ENCODE peak calls at places on chromosomes 12 and 14, in nine cellular contexts. Z is psoas muscle, U is GM12865, E is GM23248, R is right lobe of liver, W is foreskin fibroblast, M is bronchial epithelial cell, L is mucosa of descending colon, C is SK-N-SH. S is an unnamed sample.

GRCh38 chr12:71397433-71397954 is 42.1 kb upstream of the LGR5 start:
- DNase-seq in Z (no peak), U (no peak), E (peak; percentile 42), R (no peak), W (peak; percentile 18), M (peak; percentile 32), L (no peak), C (no peak), S (no peak)

GRCh38 chr14:104877806-104878550 is 12.9 kb downstream of the CEP170B start:
- DNase-seq in Z (peak; percentile 42), U (no peak), E (peak; percentile 0), R (no peak), W (no peak), M (no peak), L (peak; percentile 29), C (no peak), S (no peak)

GRCh38 chr14:28494196-28494595 is 272.4 kb upstream of the FOXG1 start:
- DNase-seq in Z (no peak), U (no peak), E (no peak), R (no peak), W (no peak), M (peak; percentile 96), L (no peak), C (no peak), S (no peak)

GRCh38 chr12:108457734-108458361 is 57.2 kb upstream of the FICD start:
- DNase-seq in Z (no peak), U (no peak), E (peak; percentile 42), R (no peak), W (no peak), M (no peak), L (no peak), C (no peak), S (no peak)

GRCh38 chr14:30322819-30323218 is 236.1 kb upstream of the G2E3 start:
- DNase-seq in Z (no peak), U (no peak), E (no peak), R (no peak), W (no peak), M (no peak), L (no peak), C (no peak), S (no peak)

GRCh38 chr14:52692248-52692962 is 3.0 kb downstream of the ERO1A start:
- DNase-seq in Z (no peak), U (no peak), E (peak; percentile 50), R (no peak), W (peak; percentile 66), M (no peak), L (no peak), C (peak; percentile 66), S (peak; percentile 68)

GRCh38 chr12:28780096-28780495 is 369.0 kb upstream of the FAR2 start:
- DNase-seq in Z (no peak), U (no peak), E (peak; percentile 72), R (no peak), W (peak; percentile 67), M (peak; percentile 69), L (no peak), C (no peak), S (peak; percentile 65)

GRCh38 chr12:34604227-34604626 is 581.9 kb downstream of the ALG10 start:
- DNase-seq in Z (no peak), U (no peak), E (no peak), R (peak; percentile 3), W (no peak), M (no peak), L (no peak), C (peak; percentile 0), S (no peak)

DNA sequence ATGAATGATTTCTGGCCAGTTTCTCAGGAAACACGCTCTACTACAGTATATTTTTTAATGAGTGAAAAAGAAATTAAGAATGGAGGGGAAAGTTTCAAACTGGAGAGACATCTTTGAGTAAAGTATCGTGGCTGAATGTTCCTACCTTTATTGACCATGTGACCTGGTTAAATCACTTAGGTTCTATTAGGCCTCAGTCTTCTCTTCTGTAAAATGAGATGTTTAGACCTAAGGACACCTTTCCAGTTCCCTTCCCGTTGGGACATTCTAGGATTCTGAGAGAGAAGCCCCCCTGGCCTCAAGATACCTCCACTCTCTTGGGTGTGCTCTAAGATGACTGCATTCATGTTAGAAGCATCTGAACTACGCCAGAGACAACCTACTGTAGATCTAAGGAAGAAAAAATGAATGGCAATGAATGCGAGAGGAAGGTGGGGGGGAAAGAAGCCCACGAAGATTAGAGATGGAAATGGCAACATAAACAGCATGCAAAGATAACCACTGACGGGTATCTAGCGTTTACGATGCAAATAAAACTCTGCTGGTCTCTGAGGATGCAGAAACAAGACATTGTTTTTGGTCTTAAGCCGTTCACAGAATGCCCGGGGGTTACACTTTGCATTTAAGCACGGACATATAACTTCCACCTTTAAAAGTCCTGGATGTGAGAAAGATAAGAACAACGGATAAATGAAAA is 632 bp upstream of the CPSF6 start:
- DNase-seq in Z (no peak), U (no peak), E (peak; percentile 5), R (no peak), W (no peak), M (no peak), L (no peak), C (no peak), S (peak; percentile 12)
- H3K4me3 ChIP-seq in Z (peak overlapping the region; percentile 90), U (peak overlapping the region; percentile 75), E (peak overlapping the region; percentile 87), R (peak overlapping the region; percentile 74), W (peak overlapping the region; percentile 75), M (peak overlapping the region; percentile 76), L (peak overlapping the region; percentile 87), C (peak overlapping the region; percentile 99), S (peak overlapping the region; percentile 85)

GRCh38 chr12:113055594-113056380 is 743 bp upstream of the DTX1 start:
- DNase-seq in Z (no peak), U (no peak), E (no peak), R (peak; percentile 80), W (no peak), M (no peak), L (no peak), C (no peak), S (no peak)

GRCh38 chr12:113054948-113055486 is 1.5 kb upstream of the DTX1 start:
- DNase-seq in Z (no peak), U (no peak), E (no peak), R (no peak), W (no peak), M (no peak), L (no peak), C (no peak), S (no peak)

GRCh38 chr12:113056631-113057488 is at the start of gene DTX1:
- DNase-seq in Z (peak; percentile 59), U (no peak), E (peak; percentile 28), R (peak; percentile 69), W (no peak), M (no peak), L (no peak), C (peak; percentile 88), S (no peak)

GRCh38 chr12:113057565-113058485 is 1.3 kb downstream of the DTX1 start:
- DNase-seq in Z (peak; percentile 57), U (no peak), E (no peak), R (peak; percentile 41), W (no peak), M (no peak), L (no peak), C (no peak), S (no peak)

DNA sequence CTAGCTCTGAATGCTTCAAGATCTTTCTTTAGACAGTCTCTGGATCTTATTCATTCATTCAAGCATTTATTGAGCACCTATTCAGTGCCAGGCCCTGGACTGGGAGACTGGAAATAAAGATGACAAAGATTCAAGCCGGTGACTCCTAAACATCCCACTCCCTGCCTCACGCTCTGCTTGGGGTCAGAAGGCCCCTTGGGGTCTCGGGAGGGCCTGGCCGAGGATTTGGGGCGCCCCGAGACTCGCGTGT is 224 bp upstream of the DTX1 start:
- DNase-seq in Z (no peak), U (no peak), E (no peak), R (no peak), W (no peak), M (no peak), L (no peak), C (no peak), S (no peak)
- H3K4me3 ChIP-seq in Z (peak overlapping the region; percentile 56), U (no peak overlapping the region), E (peak overlapping the region; percentile 46), R (peak overlapping the region; percentile 56), W (no peak overlapping the region), M (no peak overlapping the region), L (no peak overlapping the region), C (peak overlapping the region; percentile 59), S (peak overlapping the region; percentile 42)

DNA sequence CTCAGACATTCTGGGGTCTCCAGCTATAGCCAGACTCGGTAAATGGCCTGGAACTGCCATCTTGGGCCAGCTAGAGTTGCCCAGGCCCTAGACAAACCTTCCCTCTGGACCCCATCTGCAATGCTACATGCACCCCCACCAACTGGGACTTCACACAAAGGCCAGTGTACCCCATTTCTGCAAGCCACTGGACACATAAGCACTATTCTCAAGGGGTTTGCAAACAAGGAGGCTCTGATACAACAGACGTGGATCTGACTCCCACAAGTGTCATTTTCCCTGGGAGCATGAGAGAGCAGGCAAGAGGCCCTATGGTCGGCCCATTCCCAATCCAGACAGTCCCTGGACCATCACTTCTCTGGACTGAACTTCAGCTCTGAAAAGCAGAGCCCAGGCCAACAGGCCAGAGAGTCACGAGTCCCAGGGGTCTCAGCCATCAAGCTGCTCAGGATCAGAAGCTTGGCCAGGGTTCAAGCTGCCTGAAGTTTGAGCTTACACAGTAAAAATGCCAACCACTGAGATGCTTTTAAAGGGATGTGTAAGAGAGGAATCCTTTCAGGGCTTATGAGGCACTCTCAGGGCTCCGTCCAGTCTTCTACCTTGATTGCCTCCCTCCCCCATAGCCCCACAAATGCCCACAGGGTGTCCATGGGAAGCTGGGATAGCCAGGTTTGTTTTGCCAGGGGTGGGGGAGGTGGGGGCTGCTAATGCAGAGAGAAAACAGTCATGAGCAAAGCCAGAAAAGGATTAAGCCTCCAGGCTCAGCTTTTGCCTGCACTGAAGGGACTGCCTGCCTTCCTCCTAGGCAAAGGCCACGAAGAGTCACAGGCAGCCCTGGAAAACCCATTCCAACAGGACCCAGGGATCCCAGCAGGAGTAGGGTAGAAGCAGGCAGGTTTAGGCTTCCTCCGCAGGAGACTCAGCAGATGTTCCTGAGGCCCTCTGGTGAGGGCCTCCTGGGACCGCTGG is 31.7 kb upstream of the PNMA1 start:
- DNase-seq in Z (no peak), U (no peak), E (no peak), R (no peak), W (no peak), M (no peak), L (peak; percentile 27), C (peak; percentile 40), S (no peak)
- H3K4me3 ChIP-seq in Z (no peak overlapping the region), U (no peak overlapping the region), E (no peak overlapping the region), R (no peak overlapping the region), W (no peak overlapping the region), M (no peak overlapping the region), L (no peak overlapping the region), C (no peak overlapping the region), S (no peak overlapping the region)

GRCh38 chr12:57626929-57627445 is 6.0 kb downstream of the B4GALNT1 start:
- DNase-seq in Z (no peak), U (no peak), E (no peak), R (no peak), W (no peak), M (no peak), L (no peak), C (no peak), S (no peak)

GRCh38 chr12:57627504-57628279 is 5.3 kb downstream of the B4GALNT1 start:
- DNase-seq in Z (peak; percentile 58), U (no peak), E (no peak), R (no peak), W (no peak), M (no peak), L (no peak), C (peak; percentile 27), S (no peak)

GRCh38 chr12:57626111-57626928 is 6.7 kb downstream of the B4GALNT1 start:
- DNase-seq in Z (peak; percentile 55), U (no peak), E (no peak), R (peak; percentile 52), W (no peak), M (no peak), L (no peak), C (no peak), S (no peak)

GRCh38 chr12:57629897-57630471 is 3.0 kb downstream of the B4GALNT1 start:
- DNase-seq in Z (peak; percentile 28), U (no peak), E (no peak), R (no peak), W (no peak), M (no peak), L (no peak), C (peak; percentile 4), S (no peak)

GRCh38 chr12:57628280-57629191 is 4.5 kb downstream of the B4GALNT1 start:
- DNase-seq in Z (peak; percentile 34), U (no peak), E (no peak), R (no peak), W (no peak), M (no peak), L (no peak), C (peak; percentile 9), S (no peak)
- H3K4me3 ChIP-seq in Z (no peak overlapping the region), U (no peak overlapping the region), E (no peak overlapping the region), R (no peak overlapping the region), W (no peak overlapping the region), M (no peak overlapping the region), L (no peak overlapping the region), C (no peak overlapping the region), S (no peak overlapping the region)

S was measured in fibroblast of pulmonary artery.